ENCODE peak calls at places on chromosome X, in four cellular contexts. X is astrocyte, S is hepatocyte, V is small intestine. B is an unnamed sample.
A peak's percentile ranks its signal among the peaks of the same experiment; 100 is the strongest.

GRCh38 chrX:39336709-39337294 is 535.5 kb downstream of the MID1IP1 start:
- DNase-seq in X (no peak), S (peak; percentile 51), V (peak; percentile 12), B (no peak)

GRCh38 chrX:119753639-119754257 is 4.6 kb upstream of the SOWAHD start:
- DNase-seq in X (no peak), S (peak; percentile 34), V (peak; percentile 61), B (peak; percentile 61)

GRCh38 chrX:43500996-43501694 is 155.0 kb upstream of the MAOA start:
- DNase-seq in X (no peak), S (no peak), V (peak; percentile 11), B (no peak)

GRCh38 chrX:100980608-100981497 is 11.3 kb downstream of the ARL13A start:
- DNase-seq in X (peak; percentile 72), S (no peak), V (no peak), B (no peak)

GRCh38 chrX:143536176-143536575 is 18.9 kb upstream of the SPANXN3 start:
- DNase-seq in X (no peak), S (no peak), V (peak; percentile 0), B (no peak)

GRCh38 chrX:96906741-96907140 is 23.0 kb downstream of the RPA4 start:
- DNase-seq in X (peak; percentile 64), S (no peak), V (no peak), B (no peak)

GRCh38 chrX:68723491-68724155 is 76.2 kb downstream of the STARD8 start:
- DNase-seq in X (no peak), S (no peak), V (no peak), B (no peak)

GRCh38 chrX:34341258-34341657 is 209.1 kb upstream of the FAM47A start:
- DNase-seq in X (no peak), S (peak; percentile 7), V (no peak), B (no peak)

GRCh38 chrX:43269201-43269600 is 386.9 kb upstream of the MAOA start:
- DNase-seq in X (no peak), S (no peak), V (peak; percentile 0), B (no peak)

GRCh38 chrX:142156567-142156966 is 48.5 kb downstream of the MAGEC2 start:
- DNase-seq in X (no peak), S (no peak), V (no peak), B (peak; percentile 65)

GRCh38 chrX:83819304-83819703 is 41.6 kb upstream of the CYLC1 start:
- DNase-seq in X (no peak), S (no peak), V (no peak), B (peak; percentile 67)

GRCh38 chrX:7444967-7445366 is 297.0 kb upstream of the PUDP start:
- DNase-seq in X (no peak), S (no peak), V (no peak), B (no peak)

GRCh38 chrX:134512566-134512965 is 52.6 kb downstream of the HPRT1 start:
- DNase-seq in X (peak; percentile 81), S (peak; percentile 43), V (no peak), B (no peak)

GRCh38 chrX:37476571-37477188 is 94.8 kb upstream of the LANCL3 start:
- DNase-seq in X (no peak), S (no peak), V (no peak), B (no peak)

GRCh38 chrX:37470711-37471110 is 100.8 kb upstream of the LANCL3 start:
- DNase-seq in X (no peak), S (no peak), V (no peak), B (no peak)

GRCh38 chrX:37468111-37468739 is 103.2 kb upstream of the LANCL3 start:
- DNase-seq in X (no peak), S (peak; percentile 10), V (peak; percentile 38), B (peak; percentile 34)

GRCh38 chrX:37474478-37474877 is 97.0 kb upstream of the LANCL3 start:
- DNase-seq in X (no peak), S (no peak), V (no peak), B (peak; percentile 49)

GRCh38 chrX:37472836-37473235 is 98.6 kb upstream of the LANCL3 start:
- DNase-seq in X (no peak), S (no peak), V (peak; percentile 70), B (no peak)
- H3K4me3 ChIP-seq in X (no peak overlapping the region), S (no peak overlapping the region), V (no peak overlapping the region), B (no peak overlapping the region)

DNA sequence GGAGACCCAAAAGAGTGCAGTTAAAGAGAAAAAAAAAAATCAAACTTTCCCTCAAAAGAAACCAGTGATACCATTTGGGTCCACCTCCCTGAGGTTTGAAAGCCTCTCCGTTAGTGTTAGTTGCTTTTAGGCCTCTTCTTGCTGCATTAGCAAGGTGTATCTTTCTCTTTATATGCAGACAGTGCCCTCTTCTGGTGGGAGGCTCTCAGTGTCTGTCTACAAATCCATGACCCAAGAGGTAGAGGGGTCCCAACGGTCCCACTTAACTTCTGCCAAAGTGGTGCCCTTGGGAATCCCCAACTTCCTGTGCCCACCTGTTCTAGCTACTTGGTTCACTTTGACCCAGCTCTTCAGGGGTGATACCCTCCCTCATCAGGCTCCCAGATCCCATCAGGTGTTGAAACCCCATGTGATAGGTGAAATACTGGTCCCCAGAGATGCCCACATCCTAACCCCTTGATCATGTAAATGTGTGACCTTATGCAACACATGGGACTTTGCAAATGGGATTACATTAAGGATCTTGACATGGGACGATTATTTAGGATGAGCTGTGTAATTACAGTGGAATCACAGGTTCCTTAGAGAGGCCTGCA is 63.7 kb upstream of the CD99 start:
- DNase-seq in X (peak; percentile 14), S (peak; percentile 52), V (peak; percentile 43), B (peak; percentile 87)
- H3K36me3 ChIP-seq in X (peaks cover 8% of the 10 kb centered on the region), S (no peaks in the 10 kb centered on the region), V (no peaks in the 10 kb centered on the region), B (peaks cover 89% of the 10 kb centered on the region)

DNA sequence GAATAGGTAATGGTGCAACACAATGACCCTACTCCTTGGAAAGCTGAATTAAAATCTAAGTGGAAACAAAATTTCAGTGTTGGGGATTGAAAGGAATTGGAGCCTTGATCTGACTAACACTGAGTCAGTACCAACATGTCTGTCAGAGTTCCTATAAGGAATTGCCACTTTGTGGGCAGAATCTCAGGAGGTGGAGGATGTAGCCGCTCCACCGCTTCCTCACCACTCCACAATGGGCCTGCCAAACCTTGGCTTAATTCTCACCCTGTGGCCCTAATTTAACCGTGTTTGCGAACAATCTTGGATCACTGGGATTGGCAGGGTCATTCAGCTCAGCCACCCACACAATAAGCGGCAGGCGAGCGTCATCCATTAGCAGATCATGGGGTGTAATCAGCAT is 6.1 kb downstream of the SRPX start:
- DNase-seq in X (peak; percentile 66), S (no peak), V (no peak), B (no peak)
- H3K4me3 ChIP-seq in X (peak overlapping the region; percentile 23), S (no peak overlapping the region), V (no peak overlapping the region), B (no peak overlapping the region)

GRCh38 chrX:53682885-53683555 is 3.5 kb downstream of the HUWE1 start:
- DNase-seq in X (peak; percentile 41), S (peak; percentile 55), V (peak; percentile 25), B (peak; percentile 75)
- H3K36me3 ChIP-seq in X (peaks cover 17% of the 10 kb centered on the region), S (no peaks in the 10 kb centered on the region), V (no peaks in the 10 kb centered on the region), B (peaks cover 35% of the 10 kb centered on the region)

GRCh38 chrX:25015486-25016360 is at the start of gene ARX:
- DNase-seq in X (peak; percentile 36), S (peak; percentile 86), V (peak; percentile 65), B (peak; percentile 96)
- H3K4me3 ChIP-seq in X (no peak within 1 kb of the TSS), S (no peak within 1 kb of the TSS), V (no peak within 1 kb of the TSS), B (no peak within 1 kb of the TSS)

GRCh38 chrX:47226071-47226470 is 6.7 kb upstream of the USP11 start:
- DNase-seq in X (no peak), S (no peak), V (no peak), B (no peak)

GRCh38 chrX:47224896-47225290 is 6.4 kb downstream of the CDK16 start:
- DNase-seq in X (no peak), S (no peak), V (no peak), B (no peak)

GRCh38 chrX:47223476-47224250 is 5.2 kb downstream of the CDK16 start:
- DNase-seq in X (no peak), S (no peak), V (no peak), B (no peak)

GRCh38 chrX:47222776-47223350 is 4.4 kb downstream of the CDK16 start:
- DNase-seq in X (no peak), S (no peak), V (no peak), B (peak; percentile 73)

GRCh38 chrX:47224266-47224895 is 5.9 kb downstream of the CDK16 start:
- DNase-seq in X (no peak), S (no peak), V (no peak), B (no peak)
- H3K36me3 ChIP-seq in X (peaks cover 8% of the 10 kb centered on the region), S (no peaks in the 10 kb centered on the region), V (peaks cover 8% of the 10 kb centered on the region), B (peaks cover 50% of the 10 kb centered on the region)

GRCh38 chrX:47148946-47149345 is 3.9 kb downstream of the RBM10 start:
- DNase-seq in X (no peak), S (no peak), V (no peak), B (no peak)

GRCh38 chrX:47145408-47146120 is 543 bp downstream of the RBM10 start:
- DNase-seq in X (no peak), S (no peak), V (no peak), B (no peak)

GRCh38 chrX:47146121-47146935 is 1.3 kb downstream of the RBM10 start:
- DNase-seq in X (no peak), S (no peak), V (peak; percentile 64), B (no peak)

GRCh38 chrX:47144626-47145407 is at the start of the genes NDUFB11 and RBM10:
- DNase-seq in X (peak; percentile 89), S (peak; percentile 94), V (peak; percentile 91), B (peak; percentile 96)

DNA sequence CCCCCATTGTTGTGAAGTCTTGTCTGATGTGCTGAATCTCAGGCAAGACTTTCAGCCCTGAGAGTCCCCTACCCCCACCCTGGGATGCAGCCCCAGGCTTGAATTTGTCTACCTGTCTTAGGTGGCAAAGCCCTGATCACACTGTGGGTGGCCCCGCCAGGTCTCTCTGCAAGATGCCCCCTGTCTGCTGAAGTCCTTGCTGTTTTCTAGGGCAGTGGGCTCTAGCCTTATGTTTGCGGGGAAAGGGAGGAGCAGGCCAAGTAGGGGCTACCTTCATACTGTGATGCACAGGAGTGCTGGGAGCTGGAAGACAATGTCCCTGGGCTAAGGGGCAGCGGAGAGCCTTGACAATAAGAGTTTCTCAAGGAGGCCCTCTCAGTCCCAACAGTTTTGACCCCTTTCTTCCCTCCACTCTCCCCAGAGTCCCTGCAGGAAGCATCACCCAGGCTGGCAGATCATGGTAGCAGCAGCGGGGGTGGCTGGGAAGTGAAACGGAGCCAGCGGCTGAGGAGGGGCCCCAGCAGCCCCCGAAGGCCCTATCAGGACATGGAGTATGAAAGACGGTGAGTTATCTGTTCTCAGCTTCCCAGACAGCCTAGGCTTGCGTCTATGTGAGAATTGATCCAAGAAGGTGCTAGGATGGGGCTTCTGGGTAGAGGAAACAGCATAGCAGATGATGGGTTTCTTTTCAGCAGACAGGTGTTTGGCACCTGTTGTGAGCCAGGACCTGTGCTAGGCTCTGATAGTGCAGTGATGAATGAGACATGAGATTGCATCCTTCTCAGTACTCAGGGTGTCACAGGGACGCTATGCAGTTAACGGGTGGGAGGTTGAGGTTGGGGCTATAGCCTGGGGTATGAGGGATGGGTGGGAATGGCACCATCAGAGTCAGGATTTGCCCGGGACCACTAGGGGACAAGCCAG is 2.2 kb downstream of the RBM10 start:
- DNase-seq in X (no peak), S (no peak), V (no peak), B (no peak)
- H3K4me3 ChIP-seq in X (peak overlapping the region; percentile 83), S (no peak overlapping the region), V (no peak overlapping the region), B (peak overlapping the region; percentile 87)

DNA sequence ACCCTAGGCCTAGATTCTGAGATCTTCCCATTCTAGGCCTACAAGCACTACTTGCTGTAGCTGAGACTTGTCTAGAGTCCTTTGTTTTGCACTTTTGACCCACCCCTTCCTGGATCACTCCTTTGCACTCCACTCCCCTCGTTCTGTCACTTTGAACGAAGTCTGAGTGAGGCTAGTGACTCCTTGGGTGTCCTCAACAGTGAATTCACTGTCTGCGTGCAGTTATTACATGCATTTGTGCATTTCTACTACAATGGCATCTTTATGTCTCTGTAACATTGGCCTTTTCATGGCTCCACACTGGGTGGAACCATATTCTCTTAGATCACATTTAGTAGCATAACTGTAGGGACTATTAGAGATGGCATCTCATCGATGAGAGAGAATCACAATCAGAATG is 50.5 kb downstream of the OCRL start:
- DNase-seq in X (no peak), S (no peak), V (no peak), B (no peak)
- H3K36me3 ChIP-seq in X (peaks cover 6% of the 10 kb centered on the region), S (no peaks in the 10 kb centered on the region), V (peaks cover 6% of the 10 kb centered on the region), B (peaks cover 40% of the 10 kb centered on the region)

B was measured in endodermal cell.